ENCODE peak calls at places on chromosomes 16 and 17, in nine cellular contexts. One of them, this sample, is unnamed.
A peak's percentile ranks its signal among the peaks of the same experiment; 100 is the strongest.

GRCh38 chr17:17946104-17946503 is 26.1 kb downstream of the TOM1L2 start:
- DNase-seq in hippocampal formation: no peak
- DNase-seq in HEK293T: no peak
- DNase-seq in RPMI7951: no peak
- DNase-seq in mucosa of gallbladder: no peak
- DNase-seq in AG09319: no peak
- DNase-seq in D341Med: no peak
- DNase-seq in Calu3: no peak
- DNase-seq in stimulated activated CD8-positive, alpha-beta memory T cell treated with anti-CD3 and anti-CD28 coated beads, Interleukin-7, amount 100 ng/mL, for 1 hour: no peak
- DNase-seq in this sample: no peak

GRCh38 chr17:72587773-72588511 is 467.1 kb downstream of the SOX9 start:
- DNase-seq in hippocampal formation: no peak
- DNase-seq in HEK293T: no peak
- DNase-seq in RPMI7951: peak; percentile 47
- DNase-seq in mucosa of gallbladder: no peak
- DNase-seq in AG09319: no peak
- DNase-seq in D341Med: no peak
- DNase-seq in Calu3: no peak
- DNase-seq in stimulated activated CD8-positive, alpha-beta memory T cell treated with anti-CD3 and anti-CD28 coated beads, Interleukin-7, amount 100 ng/mL, for 1 hour: no peak
- DNase-seq in this sample: no peak

GRCh38 chr17:59311051-59311468 is 20.4 kb upstream of the YPEL2 start:
- DNase-seq in hippocampal formation: peak; percentile 85
- DNase-seq in HEK293T: peak; percentile 73
- DNase-seq in RPMI7951: peak; percentile 55
- DNase-seq in mucosa of gallbladder: peak; percentile 58
- DNase-seq in AG09319: no peak
- DNase-seq in D341Med: peak; percentile 79
- DNase-seq in Calu3: peak; percentile 28
- DNase-seq in stimulated activated CD8-positive, alpha-beta memory T cell treated with anti-CD3 and anti-CD28 coated beads, Interleukin-7, amount 100 ng/mL, for 1 hour: no peak
- DNase-seq in this sample: peak; percentile 30

GRCh38 chr16:11497851-11498289 is 88.8 kb downstream of the LITAF start:
- DNase-seq in hippocampal formation: no peak
- DNase-seq in HEK293T: no peak
- DNase-seq in RPMI7951: peak; percentile 71
- DNase-seq in mucosa of gallbladder: no peak
- DNase-seq in AG09319: no peak
- DNase-seq in D341Med: no peak
- DNase-seq in Calu3: peak; percentile 54
- DNase-seq in stimulated activated CD8-positive, alpha-beta memory T cell treated with anti-CD3 and anti-CD28 coated beads, Interleukin-7, amount 100 ng/mL, for 1 hour: no peak
- DNase-seq in this sample: peak; percentile 41

GRCh38 chr17:76314392-76315227 is 6.5 kb upstream of the QRICH2 start:
- DNase-seq in hippocampal formation: no peak
- DNase-seq in HEK293T: no peak
- DNase-seq in RPMI7951: no peak
- DNase-seq in mucosa of gallbladder: no peak
- DNase-seq in AG09319: no peak
- DNase-seq in D341Med: no peak
- DNase-seq in Calu3: no peak
- DNase-seq in stimulated activated CD8-positive, alpha-beta memory T cell treated with anti-CD3 and anti-CD28 coated beads, Interleukin-7, amount 100 ng/mL, for 1 hour: no peak
- DNase-seq in this sample: no peak

GRCh38 chr17:4706121-4706520 is 2.2 kb upstream of the PELP1 start:
- DNase-seq in hippocampal formation: no peak
- DNase-seq in HEK293T: no peak
- DNase-seq in RPMI7951: peak; percentile 66
- DNase-seq in mucosa of gallbladder: no peak
- DNase-seq in AG09319: no peak
- DNase-seq in D341Med: no peak
- DNase-seq in Calu3: no peak
- DNase-seq in stimulated activated CD8-positive, alpha-beta memory T cell treated with anti-CD3 and anti-CD28 coated beads, Interleukin-7, amount 100 ng/mL, for 1 hour: no peak
- DNase-seq in this sample: no peak

GRCh38 chr16:86370036-86370435 is 140.3 kb upstream of the FOXF1 start:
- DNase-seq in hippocampal formation: no peak
- DNase-seq in HEK293T: no peak
- DNase-seq in RPMI7951: no peak
- DNase-seq in mucosa of gallbladder: no peak
- DNase-seq in AG09319: no peak
- DNase-seq in D341Med: no peak
- DNase-seq in Calu3: no peak
- DNase-seq in stimulated activated CD8-positive, alpha-beta memory T cell treated with anti-CD3 and anti-CD28 coated beads, Interleukin-7, amount 100 ng/mL, for 1 hour: no peak
- DNase-seq in this sample: no peak

GRCh38 chr16:13245713-13246377 is 344.4 kb downstream of the SHISA9 start:
- DNase-seq in hippocampal formation: no peak
- DNase-seq in HEK293T: no peak
- DNase-seq in RPMI7951: no peak
- DNase-seq in mucosa of gallbladder: peak; percentile 11
- DNase-seq in AG09319: no peak
- DNase-seq in D341Med: no peak
- DNase-seq in Calu3: no peak
- DNase-seq in stimulated activated CD8-positive, alpha-beta memory T cell treated with anti-CD3 and anti-CD28 coated beads, Interleukin-7, amount 100 ng/mL, for 1 hour: no peak
- DNase-seq in this sample: no peak

GRCh38 chr17:32940706-32941390 is 12.9 kb downstream of the TMEM98 start:
- DNase-seq in hippocampal formation: no peak
- DNase-seq in HEK293T: no peak
- DNase-seq in RPMI7951: no peak
- DNase-seq in mucosa of gallbladder: no peak
- DNase-seq in AG09319: no peak
- DNase-seq in D341Med: no peak
- DNase-seq in Calu3: no peak
- DNase-seq in stimulated activated CD8-positive, alpha-beta memory T cell treated with anti-CD3 and anti-CD28 coated beads, Interleukin-7, amount 100 ng/mL, for 1 hour: no peak
- DNase-seq in this sample: no peak

GRCh38 chr16:1167276-1168107 is 14.6 kb downstream of the CACNA1H start:
- DNase-seq in hippocampal formation: peak; percentile 65
- DNase-seq in HEK293T: no peak
- DNase-seq in RPMI7951: no peak
- DNase-seq in mucosa of gallbladder: no peak
- DNase-seq in AG09319: no peak
- DNase-seq in D341Med: no peak
- DNase-seq in Calu3: peak; percentile 73
- DNase-seq in stimulated activated CD8-positive, alpha-beta memory T cell treated with anti-CD3 and anti-CD28 coated beads, Interleukin-7, amount 100 ng/mL, for 1 hour: no peak
- DNase-seq in this sample: no peak

GRCh38 chr17:33371377-33371776 is 78.3 kb upstream of the ASIC2 start:
- DNase-seq in hippocampal formation: no peak
- DNase-seq in HEK293T: no peak
- DNase-seq in RPMI7951: no peak
- DNase-seq in mucosa of gallbladder: no peak
- DNase-seq in AG09319: no peak
- DNase-seq in D341Med: no peak
- DNase-seq in Calu3: no peak
- DNase-seq in stimulated activated CD8-positive, alpha-beta memory T cell treated with anti-CD3 and anti-CD28 coated beads, Interleukin-7, amount 100 ng/mL, for 1 hour: no peak
- DNase-seq in this sample: no peak

GRCh38 chr16:85490971-85491771 is 122.0 kb upstream of the GSE1 start:
- DNase-seq in hippocampal formation: no peak
- DNase-seq in HEK293T: peak; percentile 70
- DNase-seq in RPMI7951: no peak
- DNase-seq in mucosa of gallbladder: no peak
- DNase-seq in AG09319: no peak
- DNase-seq in D341Med: no peak
- DNase-seq in Calu3: peak; percentile 35
- DNase-seq in stimulated activated CD8-positive, alpha-beta memory T cell treated with anti-CD3 and anti-CD28 coated beads, Interleukin-7, amount 100 ng/mL, for 1 hour: no peak
- DNase-seq in this sample: no peak

GRCh38 chr16:9258423-9259051 is 167.1 kb downstream of the HAPSTR1 start:
- DNase-seq in hippocampal formation: peak; percentile 70
- DNase-seq in HEK293T: peak; percentile 39
- DNase-seq in RPMI7951: peak; percentile 33
- DNase-seq in mucosa of gallbladder: no peak
- DNase-seq in AG09319: no peak
- DNase-seq in D341Med: peak; percentile 69
- DNase-seq in Calu3: peak; percentile 61
- DNase-seq in stimulated activated CD8-positive, alpha-beta memory T cell treated with anti-CD3 and anti-CD28 coated beads, Interleukin-7, amount 100 ng/mL, for 1 hour: no peak
- DNase-seq in this sample: peak; percentile 32

GRCh38 chr17:33686171-33686570 is 393.1 kb upstream of the ASIC2 start:
- DNase-seq in hippocampal formation: no peak
- DNase-seq in HEK293T: peak; percentile 16
- DNase-seq in RPMI7951: no peak
- DNase-seq in mucosa of gallbladder: no peak
- DNase-seq in AG09319: no peak
- DNase-seq in D341Med: no peak
- DNase-seq in Calu3: peak; percentile 26
- DNase-seq in stimulated activated CD8-positive, alpha-beta memory T cell treated with anti-CD3 and anti-CD28 coated beads, Interleukin-7, amount 100 ng/mL, for 1 hour: no peak
- DNase-seq in this sample: no peak

GRCh38 chr16:17780181-17780580 is 309.4 kb upstream of the XYLT1 start:
- DNase-seq in hippocampal formation: no peak
- DNase-seq in HEK293T: no peak
- DNase-seq in RPMI7951: no peak
- DNase-seq in mucosa of gallbladder: no peak
- DNase-seq in AG09319: no peak
- DNase-seq in D341Med: no peak
- DNase-seq in Calu3: no peak
- DNase-seq in stimulated activated CD8-positive, alpha-beta memory T cell treated with anti-CD3 and anti-CD28 coated beads, Interleukin-7, amount 100 ng/mL, for 1 hour: no peak
- DNase-seq in this sample: no peak

GRCh38 chr16:87344931-87345631 is 27.9 kb upstream of the C16orf95 start:
- DNase-seq in hippocampal formation: no peak
- DNase-seq in HEK293T: no peak
- DNase-seq in RPMI7951: no peak
- DNase-seq in mucosa of gallbladder: no peak
- DNase-seq in AG09319: no peak
- DNase-seq in D341Med: no peak
- DNase-seq in Calu3: no peak
- DNase-seq in stimulated activated CD8-positive, alpha-beta memory T cell treated with anti-CD3 and anti-CD28 coated beads, Interleukin-7, amount 100 ng/mL, for 1 hour: peak; percentile 11
- DNase-seq in this sample: peak; percentile 76

This sample was measured in thyroid gland.